ENCODE peak calls at places on chromosomes 11 and 22, in four cellular contexts. Q is esophagus squamous epithelium, D is thoracic aorta, Y is HL-60. T is an unnamed sample.
A peak's percentile ranks its signal among the peaks of the same experiment; 100 is the strongest.

GRCh38 chr11:67442504-67443398 is 525 bp downstream of the CORO1B start:
- DNase-seq in Y (no peak), Q (no peak), D (no peak), T (no peak)

GRCh38 chr11:107785401-107785800 is 73.2 kb downstream of the SLC35F2 start:
- DNase-seq in Q (no peak), Y (no peak), D (no peak), T (no peak)

GRCh38 chr11:126992065-126992803 is 8.3 kb downstream of the KIRREL3 start:
- DNase-seq in Q (no peak), Y (no peak), D (no peak), T (peak; percentile 68)

GRCh38 chr11:28834877-28835276 is 726.7 kb downstream of the METTL15 start:
- DNase-seq in D (no peak), Q (no peak), Y (no peak), T (no peak)

GRCh38 chr11:111944651-111945051 is 7.5 kb downstream of the DIXDC1 start:
- DNase-seq in Q (no peak), D (no peak), Y (no peak), T (no peak)

GRCh38 chr11:765025-765801 is 12.1 kb downstream of the GATD1 start:
- DNase-seq in Q (no peak), D (no peak), Y (peak; percentile 70), T (no peak)

GRCh38 chr11:61881397-61881796 is 9.9 kb downstream of the FADS3 start:
- DNase-seq in D (no peak), Y (no peak), Q (no peak), T (no peak)

GRCh38 chr11:62592989-62593421 is 1.7 kb upstream of the TUT1 start:
- DNase-seq in Q (no peak), Y (no peak), D (no peak), T (no peak)

GRCh38 chr11:57681168-57681567 is 13.3 kb downstream of the ZDHHC5 start:
- DNase-seq in Y (no peak), D (no peak), Q (no peak), T (no peak)

GRCh38 chr11:1160231-1161101 is 2.7 kb downstream of the MUC5AC start:
- DNase-seq in Y (no peak), Q (no peak), D (no peak), T (no peak)

GRCh38 chr22:22940961-22941605 is 53.5 kb downstream of the IGLL5 start:
- DNase-seq in Y (no peak), Q (no peak), D (no peak), T (no peak)

GRCh38 chr11:76752321-76753175 is 30.6 kb upstream of the TSKU start:
- DNase-seq in Y (no peak), Q (no peak), D (peak; percentile 84), T (peak; percentile 88)

GRCh38 chr11:73366265-73366610 is 10.0 kb upstream of the RELT start:
- DNase-seq in D (no peak), Q (no peak), Y (no peak), T (no peak)

GRCh38 chr11:48034926-48035876 is 54.8 kb downstream of the PTPRJ start:
- DNase-seq in D (peak; percentile 51), Q (no peak), Y (no peak), T (no peak)

GRCh38 chr22:20905415-20906386 is 11.5 kb upstream of the CRKL start:
- DNase-seq in D (no peak), Y (no peak), Q (no peak), T (no peak)

DNA sequence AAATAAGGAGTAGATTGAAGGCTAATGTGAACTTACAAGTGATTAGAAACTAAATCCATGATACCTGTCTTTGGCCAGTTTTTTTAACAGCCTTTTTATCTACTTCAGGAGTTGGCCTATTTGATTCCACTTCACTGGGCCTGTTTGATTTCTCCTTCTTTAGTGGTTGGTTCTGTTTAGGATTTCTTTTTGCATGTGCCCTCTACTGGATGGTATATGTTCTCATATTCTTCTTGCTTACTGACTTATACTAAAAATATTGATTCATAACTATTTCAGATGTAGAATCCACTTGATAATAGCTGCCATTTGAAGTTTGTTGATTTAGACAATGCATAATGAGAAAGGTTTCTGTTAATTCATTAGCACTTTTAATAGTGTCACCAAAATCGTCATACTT is 53.9 kb downstream of the USP47 start:
- DNase-seq in Y (no peak), D (no peak), Q (no peak), T (no peak)
- TF ChIP-seq CTCF in Y (no peak), D (peak; percentile 16), Q (no peak), T (peak; percentile 16)

GRCh38 chr11:36097219-36097650 is 153.4 kb downstream of the LDLRAD3 start:
- DNase-seq in D (no peak), Q (no peak), Y (no peak), T (no peak)

GRCh38 chr11:36095716-36096115 is 151.9 kb downstream of the LDLRAD3 start:
- DNase-seq in Y (no peak), Q (no peak), D (no peak), T (no peak)

GRCh38 chr11:36101466-36101865 is 157.6 kb downstream of the LDLRAD3 start:
- DNase-seq in D (no peak), Y (no peak), Q (no peak), T (no peak)

GRCh38 chr11:36098046-36098445 is 154.2 kb downstream of the LDLRAD3 start:
- DNase-seq in Q (no peak), D (no peak), Y (no peak), T (no peak)

DNA sequence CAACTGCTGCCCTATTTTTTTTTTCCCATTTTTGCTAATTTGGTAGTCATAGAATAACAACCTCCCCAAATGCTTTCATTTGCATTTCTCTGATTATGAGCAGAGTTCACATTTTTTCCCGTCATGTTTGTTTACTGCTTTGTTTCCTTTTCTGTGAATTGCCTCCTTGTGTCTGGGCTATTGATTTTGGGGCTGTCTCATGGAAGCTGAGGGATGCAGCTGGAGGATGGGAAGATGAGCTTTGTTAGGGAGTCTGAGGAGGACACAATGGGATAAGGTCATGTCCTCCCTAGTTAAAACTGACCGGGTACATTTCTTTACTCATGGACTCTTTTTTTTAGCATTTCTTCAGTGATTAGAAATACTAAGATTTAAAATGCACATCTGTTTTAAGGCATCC is 155.1 kb downstream of the LDLRAD3 start:
- DNase-seq in Y (no peak), D (no peak), Q (no peak), T (no peak)
- TF ChIP-seq CTCF in Y (no peak), D (no peak), Q (no peak), T (no peak)

DNA sequence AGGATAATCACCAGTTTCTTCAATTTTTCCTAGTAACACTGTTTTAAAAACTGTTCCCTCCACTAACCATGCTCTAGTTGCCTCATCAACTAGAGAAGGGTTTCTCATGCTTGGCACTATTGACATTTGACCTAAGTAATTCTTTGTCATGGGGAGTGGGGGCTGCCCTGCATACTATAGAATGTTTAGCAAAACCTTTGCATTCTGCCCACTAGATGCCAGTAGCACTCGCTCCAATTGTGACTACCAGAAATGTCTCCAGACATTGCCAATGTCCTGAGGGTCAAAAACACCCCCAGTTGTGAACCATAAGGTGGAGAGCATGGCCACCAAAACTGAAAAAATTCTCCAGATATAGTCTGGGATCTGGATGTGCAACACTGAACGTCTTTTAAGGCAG is 27.6 kb upstream of the BMAL1 start:
- DNase-seq in Y (no peak), D (no peak), Q (no peak), T (no peak)
- TF ChIP-seq CTCF in Y (no peak), D (no peak), Q (no peak), T (peak; percentile 19)

DNA sequence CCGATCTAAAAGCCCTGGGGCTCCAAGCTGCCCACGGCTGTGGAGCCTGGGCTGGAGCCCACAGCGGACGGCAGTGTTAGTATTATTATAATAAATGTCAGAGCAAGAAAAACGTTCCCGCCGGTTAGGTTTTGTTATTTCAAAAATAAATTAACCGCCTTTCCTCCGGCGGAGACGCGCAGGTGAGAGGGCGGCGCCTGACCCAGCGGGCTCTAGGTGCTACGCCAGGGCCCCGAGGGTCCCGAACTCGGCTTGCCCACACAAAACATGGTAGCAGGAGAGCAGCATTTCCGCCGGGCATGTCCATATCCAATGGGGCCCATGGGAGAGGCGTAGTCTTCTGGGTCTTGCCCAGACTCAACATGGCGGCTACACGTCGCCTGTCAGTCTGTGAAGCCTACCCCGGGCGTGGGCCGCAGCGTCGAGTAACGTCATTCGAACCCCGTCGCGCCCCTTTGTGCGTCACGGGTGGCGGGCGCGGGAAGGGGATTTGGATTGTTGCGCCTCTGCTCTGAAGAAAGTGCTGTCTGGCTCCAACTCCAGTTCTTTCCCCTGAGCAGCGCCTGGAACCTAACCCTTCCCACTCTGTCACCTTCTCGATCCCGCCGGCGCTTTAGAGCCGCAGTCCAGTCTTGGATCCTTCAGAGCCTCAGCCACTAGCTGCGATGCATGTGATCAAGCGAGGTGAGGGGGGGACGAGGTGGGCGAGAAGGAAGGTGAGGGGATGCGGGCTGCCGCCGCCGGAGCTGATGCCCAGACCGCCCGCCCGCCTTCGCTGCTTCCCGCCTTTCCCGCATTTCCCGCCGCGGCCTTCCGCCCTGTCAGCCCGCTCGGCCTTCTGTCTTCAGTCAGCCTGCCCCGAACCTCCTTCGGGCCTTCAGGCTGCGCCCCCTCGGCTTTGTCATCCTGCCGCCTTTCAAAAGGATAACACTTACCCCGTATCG is at the start of gene RRM1:
- DNase-seq in Q (peak; percentile 68), Y (peak; percentile 87), D (peak; percentile 73), T (peak; percentile 88)
- TF ChIP-seq CTCF in Q (no peak), Y (no peak), D (no peak), T (no peak)

DNA sequence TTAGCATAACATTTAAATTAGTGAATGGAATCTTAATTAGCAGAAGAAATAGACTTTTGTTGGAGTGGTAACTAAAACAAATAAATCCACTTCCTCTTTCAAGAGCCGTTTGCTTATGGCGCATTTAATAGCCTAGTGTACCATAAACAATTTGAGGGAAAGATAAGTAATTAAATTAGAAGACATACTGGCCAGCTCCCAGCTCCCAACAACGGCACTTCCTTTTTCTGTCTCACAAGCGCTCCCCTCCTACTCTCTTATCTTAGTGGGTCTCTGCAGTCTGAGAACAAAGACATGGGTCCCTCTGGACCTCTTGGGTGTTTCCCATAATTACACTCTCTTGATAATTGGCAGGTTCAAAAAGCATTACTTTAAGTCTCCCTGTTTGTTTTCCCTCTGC is 146.0 kb downstream of the OPCML start:
- DNase-seq in D (no peak), Q (no peak), Y (no peak), T (no peak)
- TF ChIP-seq CTCF in D (no peak), Q (no peak), Y (no peak), T (no peak)

GRCh38 chr11:68506908-68507307 is 46.4 kb downstream of the PPP6R3 start:
- DNase-seq in Q (no peak), D (no peak), Y (no peak), T (no peak)
- TF ChIP-seq CTCF in Q (no peak), D (no peak), Y (no peak), T (no peak)

DNA sequence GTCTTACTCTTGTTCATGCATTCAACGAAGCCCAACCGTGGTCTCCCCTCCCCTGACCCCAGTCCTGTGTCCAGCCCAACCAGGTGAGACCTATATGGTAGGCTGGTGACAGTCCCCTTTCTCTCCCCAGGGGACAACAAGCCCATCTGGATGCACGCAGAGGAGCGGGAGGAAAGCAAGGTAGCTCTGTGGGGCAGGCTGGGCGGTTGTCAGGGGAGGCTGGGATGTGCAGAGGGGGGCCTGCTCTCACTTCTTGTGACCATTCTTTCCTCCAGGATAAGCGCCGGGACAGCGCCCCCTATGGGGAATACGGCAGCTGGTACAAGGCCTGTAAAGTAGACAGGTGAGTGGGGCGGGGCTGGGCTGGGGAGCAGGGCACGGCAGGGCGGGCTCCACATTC is 3.5 kb upstream of the RAB1B start:
- DNase-seq in Q (no peak), D (no peak), Y (no peak), T (no peak)
- TF ChIP-seq CTCF in Q (no peak), D (peak; percentile 16), Y (no peak), T (peak; percentile 25)

T was measured in AG09319.